ENCODE peak calls at places on chromosomes 7 and 10, in six cellular contexts. Z is HL-60, O is HepG2, U is GM23338, I is HCT116, N is SK-N-SH. E is an unnamed sample.
A peak's percentile ranks its signal among the peaks of the same experiment; 100 is the strongest.

GRCh38 chr10:29078919-29079318 is 210.0 kb upstream of the LYZL1 start:
- DNase-seq in Z (no peak), O (no peak), U (peak; percentile 30), I (no peak), N (peak; percentile 14), E (no peak)

GRCh38 chr7:65980478-65981250 is 1.3 kb downstream of the GUSB start:
- DNase-seq in Z (peak; percentile 92), O (no peak), U (peak; percentile 9), I (no peak), N (peak; percentile 67), E (no peak)

GRCh38 chr7:408651-409343 is 110.8 kb downstream of the PDGFA start:
- DNase-seq in Z (no peak), O (no peak), U (no peak), I (no peak), N (peak; percentile 29), E (no peak)

GRCh38 chr7:25069900-25070443 is 55.1 kb downstream of the CYCS start:
- DNase-seq in Z (peak; percentile 60), O (peak; percentile 64), U (peak; percentile 92), I (peak; percentile 72), N (peak; percentile 83), E (no peak)

GRCh38 chr7:42493436-42494198 is 256.6 kb upstream of the GLI3 start:
- DNase-seq in Z (no peak), O (no peak), U (peak; percentile 83), I (no peak), N (peak; percentile 20), E (no peak)

GRCh38 chr7:91557789-91558396 is 293.7 kb downstream of the FZD1 start:
- DNase-seq in Z (no peak), O (peak; percentile 27), U (no peak), I (peak; percentile 78), N (no peak), E (no peak)

GRCh38 chr7:74464931-74465906 is 11.5 kb downstream of the GTF2IRD1 start:
- DNase-seq in Z (no peak), O (no peak), U (no peak), I (no peak), N (no peak), E (no peak)

GRCh38 chr10:28010821-28011220 is 11.9 kb upstream of the ODAD2 start:
- DNase-seq in Z (no peak), O (no peak), U (no peak), I (no peak), N (no peak), E (no peak)

GRCh38 chr7:11181590-11181989 is 207.9 kb downstream of the PHF14 start:
- DNase-seq in Z (no peak), O (no peak), U (no peak), I (no peak), N (no peak), E (no peak)

GRCh38 chr10:80144302-80145131 is 12.0 kb downstream of the PLAC9 start:
- DNase-seq in Z (peak; percentile 49), O (no peak), U (no peak), I (peak; percentile 15), N (peak; percentile 46), E (no peak)

GRCh38 chr7:79702116-79702515 is 248.6 kb upstream of the MAGI2 start:
- DNase-seq in Z (no peak), O (no peak), U (no peak), I (no peak), N (no peak), E (no peak)

GRCh38 chr10:97570146-97570788 is 2.3 kb upstream of the ANKRD2 start:
- DNase-seq in Z (no peak), O (no peak), U (no peak), I (no peak), N (no peak), E (no peak)

GRCh38 chr10:30747633-30748032 is 118.1 kb upstream of the LYZL2 start:
- DNase-seq in Z (no peak), O (no peak), U (no peak), I (no peak), N (peak; percentile 40), E (no peak)

GRCh38 chr10:132754071-132754470 is 31.9 kb downstream of the NKX6-2 start:
- DNase-seq in Z (no peak), O (no peak), U (no peak), I (no peak), N (no peak), E (no peak)

GRCh38 chr10:368579-369255 is 233.5 kb downstream of the ZMYND11 start:
- DNase-seq in Z (no peak), O (no peak), U (no peak), I (no peak), N (peak; percentile 41), E (no peak)

GRCh38 chr7:115230882-115231508 is 309.1 kb downstream of the MDFIC start:
- DNase-seq in Z (no peak), O (peak; percentile 13), U (no peak), I (peak; percentile 91), N (no peak), E (peak; percentile 88)

GRCh38 chr7:132168239-132168638 is 408.0 kb downstream of the PLXNA4 start:
- DNase-seq in Z (no peak), O (no peak), U (no peak), I (no peak), N (no peak), E (no peak)

GRCh38 chr7:22832422-22832821 is 9.8 kb upstream of the TOMM7 start:
- DNase-seq in Z (no peak), O (no peak), U (no peak), I (no peak), N (no peak), E (no peak)

GRCh38 chr10:71606721-71607430 is 112.7 kb downstream of the C10orf105 start:
- DNase-seq in Z (no peak), O (no peak), U (no peak), I (no peak), N (no peak), E (no peak)

GRCh38 chr10:69234447-69234846 is 14.3 kb downstream of the HKDC1 start:
- DNase-seq in Z (no peak), O (no peak), U (no peak), I (no peak), N (no peak), E (no peak)

GRCh38 chr7:80244206-80244956 is 109.8 kb downstream of the GNAI1 start:
- DNase-seq in Z (no peak), O (no peak), U (no peak), I (no peak), N (no peak), E (no peak)

GRCh38 chr10:127612-128432 is 7.4 kb upstream of the ZMYND11 start:
- DNase-seq in Z (peak; percentile 61), O (no peak), U (no peak), I (no peak), N (no peak), E (no peak)

GRCh38 chr10:3774814-3775670 is 10.0 kb downstream of the KLF6 start:
- DNase-seq in Z (no peak), O (no peak), U (no peak), I (peak; percentile 68), N (no peak), E (peak; percentile 85)

GRCh38 chr7:155348806-155349205 is 51.1 kb downstream of the INSIG1 start:
- DNase-seq in Z (no peak), O (no peak), U (no peak), I (no peak), N (peak; percentile 41), E (no peak)

GRCh38 chr10:29646238-29646902 is 11.6 kb upstream of the SVIL start:
- DNase-seq in Z (no peak), O (no peak), U (no peak), I (no peak), N (peak; percentile 52), E (no peak)

GRCh38 chr10:31961675-31962074 is 33.0 kb upstream of the ARHGAP12 start:
- DNase-seq in Z (peak; percentile 5), O (no peak), U (no peak), I (no peak), N (no peak), E (no peak)

GRCh38 chr10:132489053-132489703 is 48.4 kb upstream of the INPP5A start:
- DNase-seq in Z (no peak), O (no peak), U (no peak), I (no peak), N (no peak), E (no peak)

GRCh38 chr10:89092981-89093380 is 102.4 kb downstream of the FAS start:
- DNase-seq in Z (no peak), O (no peak), U (no peak), I (no peak), N (no peak), E (no peak)

GRCh38 chr7:28433604-28434254 is 21.4 kb downstream of the CREB5 start:
- DNase-seq in Z (no peak), O (no peak), U (peak; percentile 94), I (no peak), N (peak; percentile 46), E (no peak)

GRCh38 chr7:129556607-129557120 is 54.3 kb downstream of the SMKR1 start:
- DNase-seq in Z (no peak), O (peak; percentile 33), U (no peak), I (no peak), N (no peak), E (no peak)

GRCh38 chr10:49512121-49512809 is 26.7 kb downstream of the ERCC6 start:
- DNase-seq in Z (peak; percentile 35), O (peak; percentile 16), U (peak; percentile 57), I (peak; percentile 16), N (peak; percentile 38), E (peak; percentile 24)

DNA sequence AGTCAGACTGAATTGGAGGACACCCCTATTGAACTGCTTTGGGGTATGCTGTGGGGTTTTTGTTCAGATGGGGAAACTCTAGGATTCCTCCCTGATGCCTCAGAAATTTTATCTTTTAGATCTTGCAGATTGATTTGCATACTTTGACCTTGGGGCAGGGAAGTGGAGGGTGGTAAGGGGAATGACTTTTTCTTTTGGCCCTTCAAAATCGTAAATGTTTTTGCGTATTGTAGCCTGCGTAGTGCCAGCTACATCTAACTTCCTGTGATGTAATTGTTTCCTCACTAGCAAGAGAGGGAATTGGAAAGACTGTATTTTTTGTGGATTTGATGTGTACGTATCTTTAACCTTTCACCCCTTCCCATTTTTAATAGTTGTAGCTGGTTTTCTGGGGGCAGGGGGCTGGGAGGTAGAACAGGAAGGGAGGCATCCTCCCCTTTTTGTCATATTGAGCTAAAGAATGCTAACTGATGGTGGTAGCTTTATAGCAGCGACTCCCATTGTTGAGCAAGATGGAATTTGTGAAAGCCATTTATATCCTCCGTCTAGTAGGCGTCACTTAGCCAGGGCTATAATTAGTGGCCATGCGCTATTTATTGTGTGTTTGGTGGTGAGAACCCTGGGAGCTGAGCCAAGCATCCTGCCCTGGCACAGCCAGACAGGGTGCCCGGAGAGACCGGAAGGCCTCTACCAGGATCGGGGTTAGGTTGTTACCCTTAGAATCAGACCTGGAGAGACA is 11.3 kb downstream of the DUSP5 start:
- DNase-seq in Z (no peak), O (no peak), U (no peak), I (no peak), N (no peak), E (no peak)
- H3K27ac ChIP-seq in Z (no peak overlapping the region), O (no peak overlapping the region), U (no peak overlapping the region), I (no peak overlapping the region), N (no peak overlapping the region), E (no peak overlapping the region)

GRCh38 chr7:150715293-150715692 is 1.1 kb upstream of the GIMAP1 start:
- DNase-seq in Z (no peak), O (no peak), U (no peak), I (no peak), N (no peak), E (no peak)
- TF ChIP-seq REST in Z (no peak), O (no peak), U (no peak), I (no peak), N (no peak), E (no peak)

GRCh38 chr10:76432274-76433012 is 1001.0 kb downstream of the LRMDA start:
- DNase-seq in Z (no peak), O (no peak), U (peak; percentile 54), I (no peak), N (peak; percentile 18), E (no peak)
- TF ChIP-seq POLR2AphosphoS5 in Z (no peak), O (no peak), U (no peak), I (no peak), N (peak; percentile 16), E (no peak)

GRCh38 chr7:93148135-93148534 is at the start of gene SAMD9L:
- DNase-seq in Z (peak; percentile 20), O (no peak), U (no peak), I (no peak), N (no peak), E (no peak)
- H3K27ac ChIP-seq in Z (peak within 1 kb of the TSS; percentile 65), O (no peak within 1 kb of the TSS), U (no peak within 1 kb of the TSS), I (no peak within 1 kb of the TSS), N (peak within 1 kb of the TSS; percentile 54), E (no peak within 1 kb of the TSS)